ENCODE peak calls at places on chromosome 6, in five cellular contexts. One of them, this sample, is unnamed. For H3K9me3, the result is how much of the 10 kb centered on the place peaks cover.

GRCh38 chr6:43283514-43283901 is 14.6 kb upstream of the SLC22A7 start:
- DNase-seq in naive thymus-derived CD4-positive, alpha-beta T cell: no peak
- DNase-seq in BE2C: no peak
- DNase-seq in thoracic aorta: no peak
- DNase-seq in transverse colon: no peak
- DNase-seq in this sample: no peak

GRCh38 chr6:164927288-164928040 is 381.9 kb downstream of the C6orf118 start:
- DNase-seq in thoracic aorta: no peak
- DNase-seq in naive thymus-derived CD4-positive, alpha-beta T cell: peak
- DNase-seq in transverse colon: peak
- DNase-seq in BE2C: peak
- DNase-seq in this sample: peak

GRCh38 chr6:127471379-127472255 is 12.4 kb upstream of the KIAA0408 start:
- DNase-seq in BE2C: no peak
- DNase-seq in naive thymus-derived CD4-positive, alpha-beta T cell: no peak
- DNase-seq in thoracic aorta: no peak
- DNase-seq in transverse colon: no peak
- DNase-seq in this sample: no peak

GRCh38 chr6:31826793-31827285 is 699 bp upstream of the HSPA1B start:
- DNase-seq in BE2C: no peak
- DNase-seq in transverse colon: peak
- DNase-seq in naive thymus-derived CD4-positive, alpha-beta T cell: no peak
- DNase-seq in thoracic aorta: peak
- DNase-seq in this sample: peak

GRCh38 chr6:125918681-125919566 is 37.6 kb upstream of the HINT3 start:
- DNase-seq in naive thymus-derived CD4-positive, alpha-beta T cell: peak
- DNase-seq in BE2C: no peak
- DNase-seq in transverse colon: peak
- DNase-seq in thoracic aorta: no peak
- DNase-seq in this sample: peak

GRCh38 chr6:105005446-105005845 is 48.5 kb downstream of the LIN28B start:
- DNase-seq in BE2C: no peak
- DNase-seq in thoracic aorta: no peak
- DNase-seq in transverse colon: no peak
- DNase-seq in naive thymus-derived CD4-positive, alpha-beta T cell: no peak
- DNase-seq in this sample: no peak

GRCh38 chr6:110178626-110179405 is 654 bp downstream of the WASF1 start:
- DNase-seq in naive thymus-derived CD4-positive, alpha-beta T cell: peak
- DNase-seq in thoracic aorta: no peak
- DNase-seq in transverse colon: peak
- DNase-seq in BE2C: peak
- DNase-seq in this sample: peak

GRCh38 chr6:131015192-131015591 is 47.9 kb downstream of the EPB41L2 start:
- DNase-seq in transverse colon: no peak
- DNase-seq in naive thymus-derived CD4-positive, alpha-beta T cell: no peak
- DNase-seq in BE2C: no peak
- DNase-seq in thoracic aorta: no peak
- DNase-seq in this sample: no peak

GRCh38 chr6:13668291-13668928 is 43.2 kb downstream of the RANBP9 start:
- DNase-seq in thoracic aorta: no peak
- DNase-seq in BE2C: no peak
- DNase-seq in transverse colon: no peak
- DNase-seq in naive thymus-derived CD4-positive, alpha-beta T cell: no peak
- DNase-seq in this sample: no peak

GRCh38 chr6:130240232-130240631 is 17.5 kb upstream of the SAMD3 start:
- DNase-seq in BE2C: no peak
- DNase-seq in naive thymus-derived CD4-positive, alpha-beta T cell: no peak
- DNase-seq in thoracic aorta: no peak
- DNase-seq in transverse colon: no peak
- DNase-seq in this sample: no peak

GRCh38 chr6:27591660-27592059 is 118.8 kb upstream of the ZNF184 start:
- DNase-seq in BE2C: peak
- DNase-seq in transverse colon: no peak
- DNase-seq in thoracic aorta: no peak
- DNase-seq in naive thymus-derived CD4-positive, alpha-beta T cell: no peak
- DNase-seq in this sample: peak

GRCh38 chr6:161418458-161418945 is 144.6 kb upstream of the AGPAT4 start:
- DNase-seq in transverse colon: peak
- DNase-seq in BE2C: peak
- DNase-seq in thoracic aorta: peak
- DNase-seq in naive thymus-derived CD4-positive, alpha-beta T cell: peak
- DNase-seq in this sample: peak

GRCh38 chr6:53241936-53242335 is 93.3 kb upstream of the GCM1 start:
- DNase-seq in thoracic aorta: no peak
- DNase-seq in naive thymus-derived CD4-positive, alpha-beta T cell: no peak
- DNase-seq in transverse colon: no peak
- DNase-seq in BE2C: no peak
- DNase-seq in this sample: no peak

GRCh38 chr6:2376429-2377355 is 131.3 kb upstream of the GMDS start:
- DNase-seq in transverse colon: peak
- DNase-seq in thoracic aorta: no peak
- DNase-seq in BE2C: no peak
- DNase-seq in naive thymus-derived CD4-positive, alpha-beta T cell: no peak
- DNase-seq in this sample: no peak

GRCh38 chr6:22053385-22053997 is 243.3 kb downstream of the PRL start:
- DNase-seq in naive thymus-derived CD4-positive, alpha-beta T cell: peak
- DNase-seq in BE2C: no peak
- DNase-seq in thoracic aorta: no peak
- DNase-seq in transverse colon: no peak
- DNase-seq in this sample: no peak

GRCh38 chr6:14948586-14949245 is 297.2 kb upstream of the JARID2 start:
- DNase-seq in thoracic aorta: no peak
- DNase-seq in naive thymus-derived CD4-positive, alpha-beta T cell: no peak
- DNase-seq in BE2C: no peak
- DNase-seq in transverse colon: no peak
- DNase-seq in this sample: no peak

GRCh38 chr6:163955131-163955530 is 540.6 kb downstream of the QKI start:
- DNase-seq in BE2C: no peak
- DNase-seq in naive thymus-derived CD4-positive, alpha-beta T cell: no peak
- DNase-seq in thoracic aorta: no peak
- DNase-seq in transverse colon: no peak
- DNase-seq in this sample: no peak

GRCh38 chr6:18439581-18439980 is 52.4 kb downstream of the RNF144B start:
- DNase-seq in naive thymus-derived CD4-positive, alpha-beta T cell: peak
- DNase-seq in thoracic aorta: no peak
- DNase-seq in transverse colon: no peak
- DNase-seq in BE2C: no peak
- DNase-seq in this sample: no peak

GRCh38 chr6:170451762-170452651 is 101.1 kb downstream of the PSMB1 start:
- DNase-seq in naive thymus-derived CD4-positive, alpha-beta T cell: no peak
- DNase-seq in transverse colon: no peak
- DNase-seq in BE2C: no peak
- DNase-seq in thoracic aorta: no peak
- DNase-seq in this sample: no peak

GRCh38 chr6:108578595-108579038 is 17.9 kb downstream of the FOXO3 start:
- DNase-seq in BE2C: no peak
- DNase-seq in thoracic aorta: no peak
- DNase-seq in naive thymus-derived CD4-positive, alpha-beta T cell: no peak
- DNase-seq in transverse colon: no peak
- DNase-seq in this sample: no peak
- H3K4me3 ChIP-seq in BE2C: no peak
- H3K4me3 ChIP-seq in thoracic aorta: no peak
- H3K4me3 ChIP-seq in naive thymus-derived CD4-positive, alpha-beta T cell: no peak
- H3K4me3 ChIP-seq in transverse colon: no peak
- H3K4me3 ChIP-seq in this sample: no peak

DNA sequence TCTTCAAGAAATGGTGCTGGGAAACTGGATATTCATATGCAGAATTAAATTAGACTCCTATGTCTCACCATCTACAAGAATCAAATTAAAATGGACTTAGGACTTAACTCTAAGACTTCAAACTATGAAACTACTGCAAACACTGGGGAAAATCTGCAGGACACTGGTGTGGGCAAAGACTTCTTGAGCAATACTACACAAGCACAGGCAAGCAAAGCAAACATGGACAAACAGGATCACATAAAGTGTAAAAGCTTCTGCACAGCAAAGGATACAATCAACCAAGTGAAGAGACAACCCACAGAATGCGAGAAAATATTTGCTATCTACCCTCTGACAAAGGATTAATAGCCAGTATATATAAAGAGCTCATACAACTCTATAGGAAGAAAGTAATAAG is 1161.1 kb upstream of the CITED2 start:
- DNase-seq in transverse colon: no peak
- DNase-seq in BE2C: no peak
- DNase-seq in thoracic aorta: no peak
- DNase-seq in naive thymus-derived CD4-positive, alpha-beta T cell: no peak
- DNase-seq in this sample: no peak
- H3K9me3 ChIP-seq in transverse colon: under half
- H3K9me3 ChIP-seq in BE2C: under half
- H3K9me3 ChIP-seq in thoracic aorta: under half
- H3K9me3 ChIP-seq in naive thymus-derived CD4-positive, alpha-beta T cell: under half
- H3K9me3 ChIP-seq in this sample: under half

DNA sequence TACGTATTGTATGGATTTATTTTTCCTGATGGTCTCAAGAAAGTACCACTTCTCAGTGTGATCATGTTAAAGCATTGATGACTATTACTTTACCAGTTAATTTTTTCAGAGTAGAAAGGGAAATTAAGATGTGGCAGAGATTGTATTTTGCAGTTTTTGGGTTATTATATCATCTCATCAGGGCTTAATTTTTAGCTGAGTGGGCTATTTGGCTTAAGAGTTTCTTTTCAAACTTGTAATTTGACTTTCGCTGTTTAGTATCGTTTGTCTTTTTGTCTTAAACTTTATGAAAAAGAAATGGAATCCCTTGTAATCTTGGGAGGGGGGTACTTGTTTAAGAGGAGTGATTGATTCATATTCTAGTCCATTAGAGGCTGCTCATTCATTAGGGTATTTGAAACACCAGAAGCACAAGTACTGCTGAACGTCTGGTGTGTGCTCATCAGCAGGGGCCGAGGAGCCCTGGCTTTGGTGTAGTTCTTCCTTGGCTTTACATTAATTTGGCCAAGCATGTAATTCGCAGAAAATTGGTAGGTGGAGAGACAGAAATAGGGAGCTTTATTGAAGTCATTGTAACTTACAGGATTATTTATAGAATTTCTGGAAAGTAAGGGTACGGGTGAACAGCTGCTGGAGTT is 112.4 kb downstream of the TIAM2 start:
- DNase-seq in naive thymus-derived CD4-positive, alpha-beta T cell: no peak
- DNase-seq in transverse colon: no peak
- DNase-seq in thoracic aorta: no peak
- DNase-seq in BE2C: no peak
- DNase-seq in this sample: no peak
- H3K4me3 ChIP-seq in naive thymus-derived CD4-positive, alpha-beta T cell: no peak
- H3K4me3 ChIP-seq in transverse colon: no peak
- H3K4me3 ChIP-seq in thoracic aorta: peak
- H3K4me3 ChIP-seq in BE2C: no peak
- H3K4me3 ChIP-seq in this sample: no peak

DNA sequence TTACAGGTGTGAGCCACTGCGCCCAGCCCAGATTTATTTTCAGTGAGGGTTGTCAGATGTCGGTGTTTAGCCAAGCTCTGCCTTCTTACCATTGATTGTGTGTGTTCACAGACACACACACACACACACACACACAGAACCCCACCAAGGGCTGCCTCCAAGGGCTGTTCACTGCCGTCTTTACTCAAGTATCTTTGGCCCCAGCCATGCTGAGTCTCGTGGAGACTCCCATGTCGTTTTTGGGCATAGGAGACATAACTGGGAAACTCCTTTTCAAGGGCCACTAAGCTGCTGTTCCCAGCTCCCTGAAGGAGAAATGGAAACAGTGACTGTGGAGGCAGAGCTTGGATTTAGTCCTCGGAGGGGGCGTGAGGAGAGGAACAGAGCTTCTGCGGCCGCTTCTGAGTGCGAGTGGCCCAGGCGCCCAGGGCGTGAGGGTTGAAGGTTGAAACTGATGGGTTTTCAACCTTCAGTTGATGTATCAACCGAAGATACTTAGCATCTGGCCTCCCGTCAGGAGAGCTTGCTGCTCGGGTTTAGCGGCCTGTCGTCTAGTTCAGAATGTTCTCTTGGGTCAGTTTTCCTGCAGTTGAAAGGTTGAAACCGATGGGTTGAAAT is 243.6 kb downstream of the TTLL2 start:
- DNase-seq in transverse colon: no peak
- DNase-seq in naive thymus-derived CD4-positive, alpha-beta T cell: no peak
- DNase-seq in thoracic aorta: no peak
- DNase-seq in BE2C: no peak
- DNase-seq in this sample: no peak
- H3K9me3 ChIP-seq in transverse colon: under half
- H3K9me3 ChIP-seq in naive thymus-derived CD4-positive, alpha-beta T cell: under half
- H3K9me3 ChIP-seq in thoracic aorta: under half
- H3K9me3 ChIP-seq in BE2C: under half
- H3K9me3 ChIP-seq in this sample: under half